ENCODE peak calls at places on chromosomes 1 and 21, in ten cellular contexts. U is sigmoid colon, J is transverse colon, W is suprapubic skin, Y is prostate gland, L is spleen, N is H1, Z is GM12878, I is endothelial cell of umbilical vein, M is K562. G is an unnamed sample.

GRCh38 chr1:78884685-78885452 is 121.7 kb downstream of the ADGRL4 start:
- DNase-seq in U (no peak), M (no peak), N (no peak), Y (no peak), Z (no peak), W (no peak), I (peak), L (no peak), J (no peak), G (no peak)

GRCh38 chr1:42013881-42014470 is 95.3 kb upstream of the HIVEP3 start:
- DNase-seq in U (no peak), Y (no peak), W (no peak), N (no peak), L (no peak), M (no peak), Z (no peak), J (no peak), I (peak), G (no peak)

GRCh38 chr1:196196486-196196885 is 411.8 kb downstream of the KCNT2 start:
- DNase-seq in M (no peak), N (no peak), W (no peak), J (no peak), U (no peak), Z (no peak), I (no peak), Y (no peak), L (no peak), G (no peak)

GRCh38 chr21:33063365-33063883 is 6.5 kb upstream of the OLIG1 start:
- DNase-seq in L (no peak), Z (no peak), M (no peak), J (no peak), I (no peak), Y (no peak), N (no peak), U (no peak), W (no peak), G (no peak)

GRCh38 chr1:84780000-84780716 is 89.9 kb upstream of the SSX2IP start:
- DNase-seq in U (peak), L (no peak), Y (peak), I (no peak), M (no peak), W (no peak), J (no peak), Z (no peak), N (no peak), G (peak)

GRCh38 chr1:246275036-246275435 is 232.0 kb downstream of the SMYD3 start:
- DNase-seq in M (no peak), N (no peak), J (no peak), L (no peak), Y (no peak), W (no peak), I (no peak), Z (no peak), U (no peak), G (no peak)

GRCh38 chr21:43712268-43712942 is 6.5 kb upstream of the PDXK start:
- DNase-seq in U (no peak), J (peak), Y (peak), W (no peak), N (no peak), L (no peak), I (no peak), Z (no peak), M (no peak), G (no peak)

GRCh38 chr1:202810193-202810614 is 550 bp upstream of the PCAT6 start:
- DNase-seq in N (no peak), I (no peak), J (no peak), W (no peak), U (no peak), Z (no peak), L (no peak), Y (peak), M (no peak), G (no peak)

GRCh38 chr1:173330149-173330951 is 123.2 kb upstream of the TNFSF4 start:
- DNase-seq in Z (no peak), J (no peak), N (no peak), M (peak), I (peak), U (no peak), Y (no peak), W (no peak), L (no peak), G (peak)

GRCh38 chr1:150567717-150568561 is 11.5 kb downstream of the MCL1 start:
- DNase-seq in N (peak), Z (no peak), U (peak), I (peak), M (peak), W (peak), L (peak), J (peak), Y (peak), G (no peak)

GRCh38 chr1:91553196-91553595 is 52.5 kb downstream of the CDC7 start:
- DNase-seq in L (no peak), J (no peak), Z (no peak), U (no peak), N (no peak), W (no peak), I (no peak), M (no peak), Y (peak), G (no peak)

GRCh38 chr1:38123356-38123755 is 76.8 kb upstream of the POU3F1 start:
- DNase-seq in W (no peak), Y (no peak), N (no peak), L (no peak), Z (no peak), I (no peak), J (no peak), M (no peak), U (peak), G (no peak)

GRCh38 chr1:155050560-155051341 is at the start of gene ADAM15:
- DNase-seq in U (peak), N (peak), Y (peak), J (peak), Z (no peak), L (peak), M (peak), I (peak), W (peak), G (peak)

GRCh38 chr1:155051342-155051776 is 243 bp downstream of the ADAM15 start:
- DNase-seq in J (no peak), U (no peak), L (no peak), W (no peak), Z (no peak), N (no peak), Y (no peak), I (no peak), M (no peak), G (no peak)

GRCh38 chr1:155053531-155054105 is 2.5 kb downstream of the ADAM15 start:
- DNase-seq in Y (no peak), L (no peak), N (no peak), M (no peak), U (no peak), Z (no peak), I (no peak), W (no peak), J (no peak), G (no peak)

GRCh38 chr1:155052412-155053400 is 1.6 kb downstream of the ADAM15 start:
- DNase-seq in N (no peak), Y (peak), M (peak), J (peak), I (peak), U (no peak), L (no peak), Z (no peak), W (no peak), G (no peak)

DNA sequence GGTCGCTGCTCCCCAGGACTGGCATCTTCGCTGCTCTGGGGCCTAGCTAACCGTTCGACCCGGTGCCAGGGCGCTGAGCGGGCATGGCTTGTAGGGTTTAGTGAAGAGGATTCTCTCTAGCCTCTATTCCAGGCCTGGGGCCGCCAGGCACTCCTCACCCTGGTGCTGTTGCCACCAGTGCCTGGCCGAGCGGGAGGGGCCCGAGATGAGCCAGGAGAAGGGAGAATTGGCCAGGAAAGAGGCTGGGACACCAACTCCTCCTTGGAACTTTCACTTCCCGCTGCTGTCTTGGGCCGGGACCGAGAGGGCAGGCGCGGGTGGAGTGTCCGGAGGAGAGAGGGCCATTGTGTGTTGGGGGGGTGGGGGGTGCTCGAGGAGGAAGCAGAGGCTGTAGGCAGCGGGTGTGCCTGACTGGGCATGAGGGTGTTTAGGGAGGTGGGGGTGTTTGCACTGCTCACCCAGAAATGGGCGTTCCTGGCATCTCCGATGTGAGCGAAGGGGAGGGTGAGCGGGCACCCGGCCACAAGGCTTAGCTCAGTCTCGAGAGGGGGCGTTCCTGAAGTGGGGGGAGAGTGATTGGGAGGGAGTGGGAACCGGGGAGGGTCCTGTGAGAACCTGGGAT is 772 bp downstream of the ADAM15 start:
- DNase-seq in I (peak), Y (peak), Z (no peak), L (peak), M (no peak), N (no peak), W (peak), J (peak), U (peak), G (peak)
- H3K27ac ChIP-seq in I (peak), Y (peak), Z (no peak), L (peak), M (no peak), N (no peak), W (peak), J (peak), U (peak), G (peak)

GRCh38 chr1:59393211-59394180 is 96.6 kb downstream of the FGGY start:
- DNase-seq in Z (no peak), M (peak), U (peak), Y (peak), N (no peak), W (no peak), J (peak), L (no peak), I (peak), G (no peak)
- TF ChIP-seq POLR2AphosphoS5 in Z (no peak), M (no peak), U (peak), Y (peak), N (no peak), W (no peak), J (peak), L (peak), I (no peak), G (no peak)

GRCh38 chr1:209328178-209328577 is 255.3 kb upstream of the CAMK1G start:
- DNase-seq in Z (no peak), N (no peak), I (no peak), M (no peak), U (no peak), J (no peak), W (no peak), Y (no peak), L (no peak), G (no peak)
- H3K4me3 ChIP-seq in Z (no peak), N (no peak), I (no peak), M (no peak), U (no peak), J (no peak), W (no peak), Y (no peak), L (no peak), G (no peak)

DNA sequence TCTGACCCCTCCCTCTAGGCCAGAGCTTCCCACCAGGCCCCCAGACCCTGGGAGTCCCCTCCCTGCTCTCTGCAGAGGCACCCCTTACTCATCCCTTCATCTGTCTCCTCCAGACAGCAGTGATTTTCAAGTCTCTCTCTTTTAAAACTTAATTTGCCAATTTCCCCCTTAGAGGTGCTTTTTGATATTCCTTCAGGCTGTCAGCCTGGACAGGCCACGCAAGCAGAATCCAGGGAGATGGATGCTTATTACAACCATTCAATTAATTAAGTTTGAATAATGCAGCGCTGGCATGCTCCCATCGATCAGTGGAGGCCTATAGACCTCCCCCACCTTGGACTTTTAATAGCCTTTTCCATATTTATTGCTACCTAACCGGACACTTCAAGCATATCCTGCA is 6.2 kb downstream of the CAMK2N1 start:
- DNase-seq in J (no peak), I (no peak), U (no peak), N (no peak), W (no peak), L (no peak), Z (no peak), M (no peak), Y (no peak), G (no peak)
- H3K27ac ChIP-seq in J (peak), I (no peak), U (no peak), N (no peak), W (no peak), L (no peak), Z (no peak), M (no peak), Y (no peak), G (no peak)

GRCh38 chr1:204435886-204436271 is 24.3 kb upstream of the PPP1R15B start:
- DNase-seq in Y (no peak), W (no peak), Z (no peak), N (no peak), I (no peak), U (no peak), J (no peak), L (no peak), M (no peak), G (no peak)

GRCh38 chr1:204439976-204440375 is 28.4 kb upstream of the PPP1R15B start:
- DNase-seq in Y (no peak), L (no peak), W (no peak), J (no peak), N (no peak), M (no peak), I (no peak), Z (no peak), U (no peak), G (no peak)

GRCh38 chr1:204437796-204438570 is 26.4 kb upstream of the PPP1R15B start:
- DNase-seq in U (no peak), W (no peak), J (no peak), Z (no peak), M (no peak), I (no peak), L (no peak), Y (no peak), N (no peak), G (no peak)

GRCh38 chr1:204441558-204441957 is 29.9 kb upstream of the PPP1R15B start:
- DNase-seq in Y (no peak), I (peak), L (no peak), W (no peak), N (no peak), Z (no peak), M (no peak), J (no peak), U (no peak), G (no peak)

GRCh38 chr1:204438628-204439027 is 27.0 kb upstream of the PPP1R15B start:
- DNase-seq in Z (no peak), N (no peak), L (no peak), W (no peak), M (no peak), J (no peak), U (peak), Y (no peak), I (peak), G (no peak)
- TF ChIP-seq POLR2AphosphoS5 in Z (no peak), N (no peak), L (no peak), W (no peak), M (no peak), J (peak), U (peak), Y (peak), I (no peak), G (no peak)

G was measured in HL-60.